ENCODE peak calls at places on chromosome 12, in nine cellular contexts. M is NCI-H1092 treated with DMSO at 0.1 percent for 48 hours, U is left lobe of liver, K is WERI-Rb-1, Q is HCT116, V is amniotic stem cell, N is left colon, G is substantia nigra, S is pons. O is an unnamed sample.

GRCh38 chr12:85363382-85364190 is 83.6 kb downstream of the ALX1 start:
- DNase-seq in M (no peak), U (no peak), K (no peak), Q (no peak), V (no peak), N (no peak), G (no peak), S (no peak), O (no peak)

GRCh38 chr12:123767613-123768012 is 5.5 kb downstream of the DNAH10 start:
- DNase-seq in M (no peak), U (no peak), K (no peak), Q (no peak), V (no peak), N (no peak), G (no peak), S (no peak), O (no peak)

GRCh38 chr12:108218911-108219310 is 89.8 kb downstream of the WSCD2 start:
- DNase-seq in M (no peak), U (no peak), K (peak; percentile 23), Q (no peak), V (no peak), N (no peak), G (no peak), S (no peak), O (no peak)

GRCh38 chr12:131007031-131007793 is 53.5 kb downstream of the ADGRD1 start:
- DNase-seq in M (peak; percentile 52), U (peak; percentile 89), K (no peak), Q (no peak), V (no peak), N (peak; percentile 62), G (peak; percentile 5), S (peak; percentile 24), O (no peak)

GRCh38 chr12:94225924-94226630 is 77.7 kb downstream of the PLXNC1 start:
- DNase-seq in M (no peak), U (no peak), K (no peak), Q (no peak), V (no peak), N (no peak), G (no peak), S (no peak), O (no peak)

GRCh38 chr12:31118831-31119530 is 45.3 kb downstream of the DDX11 start:
- DNase-seq in M (peak; percentile 64), U (no peak), K (peak; percentile 62), Q (peak; percentile 12), V (no peak), N (no peak), G (no peak), S (peak; percentile 2), O (peak; percentile 34)

GRCh38 chr12:89529738-89530137 is 3.9 kb upstream of the POC1B start:
- DNase-seq in M (peak; percentile 24), U (no peak), K (no peak), Q (no peak), V (no peak), N (no peak), G (no peak), S (peak; percentile 80), O (no peak)

GRCh38 chr12:62934799-62935674 is at the start of gene PPM1H:
- DNase-seq in M (peak; percentile 66), U (peak; percentile 95), K (peak; percentile 97), Q (peak; percentile 68), V (no peak), N (peak; percentile 86), G (peak; percentile 78), S (peak; percentile 73), O (peak; percentile 95)

GRCh38 chr12:31008961-31009840 is 64.5 kb upstream of the DDX11 start:
- DNase-seq in M (no peak), U (no peak), K (peak; percentile 84), Q (no peak), V (no peak), N (no peak), G (no peak), S (no peak), O (no peak)

GRCh38 chr12:114918535-114919233 is 234.7 kb upstream of the TBX3 start:
- DNase-seq in M (no peak), U (no peak), K (no peak), Q (no peak), V (no peak), N (no peak), G (no peak), S (no peak), O (no peak)

GRCh38 chr12:85350356-85350755 is 70.3 kb downstream of the ALX1 start:
- DNase-seq in M (no peak), U (no peak), K (peak; percentile 65), Q (no peak), V (no peak), N (no peak), G (no peak), S (no peak), O (no peak)

GRCh38 chr12:3421599-3421998 is 69.4 kb upstream of the PRMT8 start:
- DNase-seq in M (peak; percentile 53), U (no peak), K (no peak), Q (no peak), V (no peak), N (no peak), G (no peak), S (no peak), O (no peak)

GRCh38 chr12:13534645-13535398 is 338.3 kb downstream of the EMP1 start:
- DNase-seq in M (peak; percentile 78), U (peak; percentile 72), K (peak; percentile 85), Q (peak; percentile 51), V (peak; percentile 24), N (peak; percentile 41), G (peak; percentile 51), S (peak; percentile 82), O (peak; percentile 22)

GRCh38 chr12:109134186-109134917 is 18.0 kb downstream of the ACACB start:
- DNase-seq in M (no peak), U (peak; percentile 92), K (peak; percentile 54), Q (peak; percentile 27), V (no peak), N (no peak), G (no peak), S (no peak), O (no peak)

GRCh38 chr12:97048421-97049035 is 141.5 kb downstream of the NEDD1 start:
- DNase-seq in M (no peak), U (no peak), K (no peak), Q (no peak), V (no peak), N (no peak), G (no peak), S (no peak), O (no peak)

GRCh38 chr12:125070661-125071390 is 5.6 kb downstream of the AACS start:
- DNase-seq in M (no peak), U (no peak), K (no peak), Q (no peak), V (no peak), N (no peak), G (no peak), S (no peak), O (no peak)

GRCh38 chr12:116306968-116307367 is 29.5 kb upstream of the MED13L start:
- DNase-seq in M (no peak), U (no peak), K (no peak), Q (no peak), V (no peak), N (no peak), G (no peak), S (no peak), O (no peak)

GRCh38 chr12:70757830-70758493 is 120.7 kb upstream of the PTPRB start:
- DNase-seq in M (no peak), U (no peak), K (no peak), Q (no peak), V (no peak), N (no peak), G (no peak), S (no peak), O (no peak)

GRCh38 chr12:65666876-65667275 is 157.4 kb upstream of the HMGA2 start:
- DNase-seq in M (no peak), U (no peak), K (no peak), Q (no peak), V (no peak), N (no peak), G (no peak), S (no peak), O (no peak)

GRCh38 chr12:124390442-124391116 is 95.7 kb downstream of the RFLNA start:
- DNase-seq in M (no peak), U (no peak), K (no peak), Q (peak; percentile 27), V (peak; percentile 53), N (peak; percentile 65), G (no peak), S (peak; percentile 71), O (no peak)

GRCh38 chr12:11969437-11970154 is 101.1 kb upstream of the BCL2L14 start:
- DNase-seq in M (peak; percentile 40), U (no peak), K (peak; percentile 18), Q (no peak), V (no peak), N (no peak), G (no peak), S (no peak), O (no peak)

GRCh38 chr12:31362115-31362758 is 36.3 kb upstream of the SINHCAF start:
- DNase-seq in M (peak; percentile 21), U (no peak), K (peak; percentile 52), Q (no peak), V (no peak), N (peak; percentile 61), G (no peak), S (no peak), O (no peak)

GRCh38 chr12:121524196-121524930 is 56.5 kb downstream of the KDM2B start:
- DNase-seq in M (peak; percentile 11), U (no peak), K (no peak), Q (no peak), V (no peak), N (no peak), G (peak; percentile 53), S (peak; percentile 84), O (no peak)

GRCh38 chr12:11807453-11807852 is 158.0 kb downstream of the ETV6 start:
- DNase-seq in M (peak; percentile 53), U (no peak), K (no peak), Q (no peak), V (no peak), N (no peak), G (no peak), S (no peak), O (no peak)

GRCh38 chr12:114693532-114693931 is 9.6 kb upstream of the TBX3 start:
- DNase-seq in M (no peak), U (no peak), K (no peak), Q (no peak), V (no peak), N (no peak), G (no peak), S (no peak), O (no peak)

GRCh38 chr12:6226002-6226700 is 26.0 kb downstream of the CD9 start:
- DNase-seq in M (no peak), U (peak; percentile 66), K (no peak), Q (no peak), V (no peak), N (peak; percentile 77), G (peak; percentile 41), S (peak; percentile 79), O (no peak)

GRCh38 chr12:108806921-108807320 is 50.5 kb downstream of the SSH1 start:
- DNase-seq in M (no peak), U (no peak), K (no peak), Q (no peak), V (no peak), N (no peak), G (no peak), S (no peak), O (no peak)

GRCh38 chr12:14902465-14902864 is 16.8 kb upstream of the MGP start:
- DNase-seq in M (no peak), U (no peak), K (no peak), Q (no peak), V (no peak), N (no peak), G (no peak), S (no peak), O (no peak)

GRCh38 chr12:49131973-49132461 is 822 bp upstream of the TUBA1B start:
- DNase-seq in M (peak; percentile 62), U (no peak), K (peak; percentile 71), Q (no peak), V (no peak), N (no peak), G (no peak), S (peak; percentile 67), O (no peak)

GRCh38 chr12:54404061-54405004 is 14.7 kb downstream of the ITGA5 start:
- DNase-seq in M (peak; percentile 71), U (no peak), K (peak; percentile 75), Q (peak; percentile 31), V (peak; percentile 20), N (no peak), G (no peak), S (no peak), O (peak; percentile 61)

GRCh38 chr12:107415834-107416233 is 269.8 kb upstream of the PWP1 start:
- DNase-seq in M (no peak), U (no peak), K (no peak), Q (no peak), V (peak; percentile 27), N (no peak), G (no peak), S (no peak), O (no peak)